ENCODE peak calls at places on chromosome 18, in ten cellular contexts. B is endothelial cell; E is HFF-Myc; O is NCI-H1930; Y is fibroblast of lung; Z is progenitor cell of endocrine pancreas; K is A172; W is foreskin melanocyte; J is activated T-cell treated with anti-CD3 and anti-CD28 coated beads, Interleukin-2, amount 50 U/mL, for 1 hour; F is heart right ventricle. A is an unnamed sample.

GRCh38 chr18:9008203-9008708 is 94.2 kb upstream of the NDUFV2 start:
- DNase-seq in B (no peak), E (no peak), J (no peak), Y (no peak), F (no peak), O (no peak), Z (no peak), K (no peak), W (no peak), A (no peak)

GRCh38 chr18:11955299-11956029 is 25.8 kb upstream of the IMPA2 start:
- DNase-seq in Y (peak), E (peak), J (no peak), F (peak), W (peak), O (no peak), Z (no peak), B (no peak), K (peak), A (no peak)

GRCh38 chr18:44636241-44636640 is 44.4 kb upstream of the SETBP1 start:
- DNase-seq in K (no peak), Z (no peak), W (no peak), E (no peak), J (no peak), B (no peak), O (no peak), F (no peak), Y (no peak), A (no peak)

GRCh38 chr18:38369772-38370690 is 804.4 kb upstream of the CELF4 start:
- DNase-seq in Z (no peak), W (no peak), E (no peak), J (no peak), F (no peak), B (no peak), K (no peak), Y (no peak), O (no peak), A (no peak)

GRCh38 chr18:23718243-23718720 is 29.0 kb downstream of the LAMA3 start:
- DNase-seq in O (no peak), Y (peak), F (no peak), K (peak), B (no peak), W (no peak), E (no peak), Z (no peak), J (no peak), A (no peak)

GRCh38 chr18:12376034-12376717 is 851 bp downstream of the AFG3L2 start:
- DNase-seq in F (peak), Z (no peak), B (peak), O (no peak), J (peak), K (no peak), Y (no peak), W (no peak), E (no peak), A (peak)

GRCh38 chr18:8821531-8821930 is 116.2 kb downstream of the MTCL1 start:
- DNase-seq in B (no peak), Y (no peak), Z (no peak), O (no peak), J (no peak), F (no peak), K (no peak), W (peak), E (no peak), A (no peak)

GRCh38 chr18:64110692-64111480 is 38.0 kb downstream of the LINC00305 start:
- DNase-seq in K (peak), W (no peak), F (no peak), J (no peak), E (no peak), O (no peak), B (no peak), Z (no peak), Y (no peak), A (no peak)

GRCh38 chr18:22345733-22346132 is 72.0 kb downstream of the CTAGE1 start:
- DNase-seq in E (no peak), J (no peak), B (no peak), O (no peak), Y (peak), W (no peak), K (no peak), F (no peak), Z (no peak), A (no peak)

GRCh38 chr18:36535202-36535935 is 237.9 kb downstream of the FHOD3 start:
- DNase-seq in O (no peak), E (no peak), Y (no peak), J (no peak), F (no peak), B (no peak), K (no peak), Z (no peak), W (no peak), A (no peak)

GRCh38 chr18:28422577-28422976 is 245.6 kb upstream of the CDH2 start:
- DNase-seq in Y (no peak), F (no peak), W (no peak), J (no peak), O (no peak), B (no peak), K (no peak), E (no peak), Z (no peak), A (no peak)